ENCODE peak calls at places on chromosomes 7 and 10, in seven cellular contexts. H is IMR-90, Y is right atrium auricular region, D is uterus, B is psoas muscle, J is astrocyte, F is endodermal cell. O is an unnamed sample.

GRCh38 chr7:241513-241912 is 48.5 kb upstream of the FOXL3 start:
- DNase-seq in H (no peak), Y (no peak), D (no peak), B (no peak), J (no peak), F (no peak), O (no peak)

GRCh38 chr7:148014473-148014872 is 576.1 kb upstream of the C7orf33 start:
- DNase-seq in H (no peak), Y (no peak), D (no peak), B (no peak), J (no peak), F (no peak), O (peak; percentile 35)

GRCh38 chr7:125241548-125241947 is 311.9 kb upstream of the POT1 start:
- DNase-seq in H (no peak), Y (no peak), D (no peak), B (no peak), J (no peak), F (no peak), O (no peak)

GRCh38 chr7:129670636-129671035 is 59.1 kb downstream of the NRF1 start:
- DNase-seq in H (peak; percentile 39), Y (no peak), D (no peak), B (no peak), J (peak; percentile 20), F (no peak), O (no peak)

GRCh38 chr10:125584954-125585353 is 98.0 kb downstream of the TEX36 start:
- DNase-seq in H (no peak), Y (no peak), D (no peak), B (no peak), J (no peak), F (no peak), O (no peak)

GRCh38 chr10:55374917-55375316 is 573.9 kb upstream of the PCDH15 start:
- DNase-seq in H (no peak), Y (no peak), D (no peak), B (no peak), J (peak; percentile 39), F (no peak), O (no peak)

GRCh38 chr10:7687228-7687907 is 15.7 kb upstream of the ITIH2 start:
- DNase-seq in H (peak; percentile 85), Y (peak; percentile 88), D (peak; percentile 82), B (peak; percentile 80), J (peak; percentile 76), F (peak; percentile 95), O (peak; percentile 91)

GRCh38 chr10:124686707-124687376 is 57.3 kb downstream of the FAM53B start:
- DNase-seq in H (no peak), Y (no peak), D (no peak), B (peak; percentile 56), J (no peak), F (no peak), O (no peak)

GRCh38 chr10:59648711-59649201 is 60.9 kb downstream of the SLC16A9 start:
- DNase-seq in H (no peak), Y (no peak), D (no peak), B (no peak), J (peak; percentile 67), F (no peak), O (peak; percentile 15)

GRCh38 chr7:151003572-151003971 is 12.8 kb downstream of the NOS3 start:
- DNase-seq in H (no peak), Y (no peak), D (no peak), B (no peak), J (no peak), F (no peak), O (no peak)

GRCh38 chr7:155342313-155342712 is 44.6 kb downstream of the INSIG1 start:
- DNase-seq in H (no peak), Y (no peak), D (no peak), B (peak; percentile 32), J (no peak), F (peak; percentile 25), O (no peak)

GRCh38 chr7:84337386-84337785 is 142.8 kb upstream of the SEMA3A start:
- DNase-seq in H (peak; percentile 77), Y (no peak), D (no peak), B (no peak), J (peak; percentile 88), F (no peak), O (peak; percentile 47)

GRCh38 chr10:14524692-14525091 is 194.0 kb upstream of the FRMD4A start:
- DNase-seq in H (no peak), Y (no peak), D (no peak), B (no peak), J (no peak), F (no peak), O (no peak)

GRCh38 chr10:13724484-13724883 is 137.7 kb downstream of the PRPF18 start:
- DNase-seq in H (peak; percentile 92), Y (no peak), D (peak; percentile 62), B (no peak), J (no peak), F (no peak), O (no peak)

GRCh38 chr7:44531421-44532380 is 9.4 kb downstream of the NPC1L1 start:
- DNase-seq in H (no peak), Y (no peak), D (no peak), B (no peak), J (no peak), F (no peak), O (no peak)

GRCh38 chr10:84348860-84349259 is 20.5 kb downstream of the CCSER2 start:
- DNase-seq in H (peak; percentile 88), Y (no peak), D (no peak), B (no peak), J (peak; percentile 88), F (no peak), O (peak; percentile 83)

GRCh38 chr10:30047430-30047829 is 12.0 kb downstream of the JCAD start:
- DNase-seq in H (no peak), Y (no peak), D (no peak), B (no peak), J (no peak), F (no peak), O (no peak)

GRCh38 chr7:82694020-82694419 is 250.4 kb upstream of the CACNA2D1 start:
- DNase-seq in H (no peak), Y (no peak), D (no peak), B (no peak), J (peak; percentile 36), F (no peak), O (no peak)

GRCh38 chr7:7516662-7517061 is 19.0 kb downstream of the COL28A1 start:
- DNase-seq in H (no peak), Y (no peak), D (no peak), B (no peak), J (no peak), F (no peak), O (no peak)

GRCh38 chr7:111190804-111191203 is 99.9 kb downstream of the LRRN3 start:
- DNase-seq in H (no peak), Y (no peak), D (no peak), B (no peak), J (no peak), F (no peak), O (no peak)

GRCh38 chr7:47741984-47742383 is 160.1 kb upstream of the TNS3 start:
- DNase-seq in H (peak; percentile 46), Y (peak; percentile 1), D (no peak), B (no peak), J (no peak), F (no peak), O (no peak)

GRCh38 chr10:133258066-133258817 is 18.4 kb downstream of the ADAM8 start:
- DNase-seq in H (no peak), Y (no peak), D (no peak), B (no peak), J (no peak), F (peak; percentile 64), O (no peak)
- H3K4me3 ChIP-seq in H (no peak overlapping the region), Y (no peak overlapping the region), D (no peak overlapping the region), B (peak overlapping the region; percentile 47), J (no peak overlapping the region), F (no peak overlapping the region), O (no peak overlapping the region)

GRCh38 chr10:484441-484924 is 205.0 kb downstream of the DIP2C start:
- DNase-seq in H (peak; percentile 16), Y (peak; percentile 57), D (no peak), B (peak; percentile 70), J (peak; percentile 45), F (peak; percentile 57), O (peak; percentile 88)

GRCh38 chr10:486668-487067 is 202.8 kb downstream of the DIP2C start:
- DNase-seq in H (no peak), Y (peak; percentile 55), D (no peak), B (peak; percentile 51), J (no peak), F (peak; percentile 47), O (no peak)

GRCh38 chr10:484925-485661 is 204.4 kb downstream of the DIP2C start:
- DNase-seq in H (no peak), Y (peak; percentile 54), D (no peak), B (peak; percentile 42), J (no peak), F (peak; percentile 42), O (peak; percentile 51)

GRCh38 chr10:488081-488932 is 201.2 kb downstream of the DIP2C start:
- DNase-seq in H (no peak), Y (no peak), D (no peak), B (peak; percentile 46), J (no peak), F (peak; percentile 43), O (no peak)

DNA sequence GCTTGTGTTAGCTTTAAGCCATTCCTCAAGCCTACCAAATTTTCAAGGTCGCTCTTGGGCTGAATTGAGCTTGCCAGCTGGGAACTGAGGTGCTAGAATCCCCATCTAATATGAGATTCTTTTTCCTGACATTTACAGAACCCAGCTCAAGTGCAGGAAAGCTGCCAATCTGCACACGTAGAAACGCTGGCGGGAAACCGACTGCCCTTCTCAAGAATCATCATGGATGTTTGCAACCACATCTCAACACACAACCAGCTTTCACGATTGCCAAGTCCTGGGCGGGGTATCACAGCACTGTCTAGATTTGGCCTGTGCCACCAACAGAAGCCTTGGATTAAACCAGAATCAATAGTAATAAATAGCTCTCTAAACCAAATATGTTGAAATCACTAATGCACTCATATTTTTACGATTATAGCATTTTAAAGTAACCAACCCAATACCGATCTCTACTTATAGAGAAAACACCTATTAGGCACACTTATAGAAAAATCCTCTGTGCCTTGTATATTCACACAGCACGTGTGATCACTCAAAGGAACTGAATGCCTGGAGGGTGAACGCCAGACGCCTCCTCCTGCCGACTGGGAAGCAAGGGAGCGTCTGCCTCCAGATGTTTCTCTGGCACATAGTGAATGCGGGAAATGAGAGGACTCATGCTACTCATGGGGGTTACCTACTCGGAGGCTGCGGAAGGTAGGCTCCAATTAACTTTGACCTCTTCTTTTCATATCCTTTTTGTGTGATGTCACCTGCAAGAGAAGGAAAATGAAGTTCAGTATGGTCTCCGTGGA is 203.5 kb downstream of the DIP2C start:
- DNase-seq in H (no peak), Y (peak; percentile 58), D (peak; percentile 50), B (peak; percentile 51), J (no peak), F (peak; percentile 38), O (no peak)
- H3K4me1 ChIP-seq in H (peaks cover 9% of the 10 kb centered on the region), Y (no peaks in the 10 kb centered on the region), D (no peaks in the 10 kb centered on the region), B (peaks cover 59% of the 10 kb centered on the region), J (peaks cover 14% of the 10 kb centered on the region), F (no peaks in the 10 kb centered on the region), O (peaks cover 10% of the 10 kb centered on the region)

GRCh38 chr10:52452600-52453493 is 138.8 kb downstream of the DKK1 start:
- DNase-seq in H (no peak), Y (no peak), D (no peak), B (no peak), J (no peak), F (peak; percentile 46), O (no peak)
- H3K9me3 ChIP-seq in H (no peaks in the 10 kb centered on the region), Y (no peaks in the 10 kb centered on the region), D (no peaks in the 10 kb centered on the region), B (no peaks in the 10 kb centered on the region), J (no peaks in the 10 kb centered on the region), F (no peaks in the 10 kb centered on the region), O (no peaks in the 10 kb centered on the region)

DNA sequence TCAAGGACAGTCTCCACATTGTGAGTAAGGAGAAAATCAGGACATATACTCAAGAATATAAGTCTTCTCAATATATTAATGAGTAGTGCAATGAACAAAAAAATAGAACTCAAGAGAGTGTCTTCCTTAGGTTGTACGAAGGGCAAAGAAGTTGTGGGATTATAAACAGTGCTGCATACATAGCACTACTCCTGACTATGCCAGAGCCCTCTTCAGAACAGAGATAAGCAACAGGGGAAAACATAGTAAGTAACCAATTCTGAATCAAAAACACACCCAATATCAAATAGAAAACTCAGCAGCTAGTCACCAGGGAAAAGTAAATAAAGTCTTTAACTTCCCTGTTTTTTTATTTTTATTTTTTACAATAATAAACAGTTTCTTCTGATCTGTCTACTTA is 10.6 kb downstream of the ARHGAP21 start:
- DNase-seq in H (no peak), Y (no peak), D (no peak), B (no peak), J (no peak), F (no peak), O (no peak)
- H3K4me3 ChIP-seq in H (no peak overlapping the region), Y (no peak overlapping the region), D (no peak overlapping the region), B (no peak overlapping the region), J (no peak overlapping the region), F (no peak overlapping the region), O (no peak overlapping the region)